ENCODE peak calls at places on chromosomes 3 and 15, in four cellular contexts. Y, B, N and Z are unnamed samples.
A peak's percentile ranks its signal among the peaks of the same experiment; 100 is the strongest.

GRCh38 chr15:59177445-59177728 is 29.3 kb upstream of the LDHAL6B start:
- DNase-seq in N (no peak), Y (no peak), B (no peak), Z (no peak)

GRCh38 chr3:22977650-22978289 is 225.4 kb upstream of the UBE2E2 start:
- DNase-seq in Y (no peak), N (no peak), B (no peak), Z (no peak)

GRCh38 chr3:17336291-17336690 is 406.1 kb downstream of the TBC1D5 start:
- DNase-seq in N (no peak), B (no peak), Y (no peak), Z (no peak)

GRCh38 chr15:94230436-94230885 is 900 bp upstream of the MCTP2 start:
- DNase-seq in Y (no peak), N (peak; percentile 28), B (no peak), Z (no peak)

GRCh38 chr15:100694381-100695012 is 92.1 kb downstream of the ASB7 start:
- DNase-seq in B (no peak), Y (no peak), N (no peak), Z (no peak)

GRCh38 chr15:43948691-43949325 is 122.0 kb downstream of the WDR76 start:
- DNase-seq in N (no peak), Y (no peak), B (no peak), Z (no peak)

GRCh38 chr3:128804017-128804816 is 75.2 kb upstream of the ACAD9 start:
- DNase-seq in B (no peak), Y (no peak), N (peak; percentile 47), Z (no peak)

GRCh38 chr3:114401346-114401745 is 107.5 kb downstream of the TIGIT start:
- DNase-seq in N (no peak), B (no peak), Y (no peak), Z (no peak)

GRCh38 chr3:124158174-124158812 is 166.4 kb upstream of the ROPN1 start:
- DNase-seq in Y (no peak), N (no peak), B (no peak), Z (no peak)

GRCh38 chr15:94083467-94083991 is 147.8 kb upstream of the MCTP2 start:
- DNase-seq in Y (no peak), N (peak; percentile 88), B (no peak), Z (no peak)

GRCh38 chr3:187719628-187720336 is 17.4 kb upstream of the RTP2 start:
- DNase-seq in Y (no peak), B (no peak), N (no peak), Z (no peak)

DNA sequence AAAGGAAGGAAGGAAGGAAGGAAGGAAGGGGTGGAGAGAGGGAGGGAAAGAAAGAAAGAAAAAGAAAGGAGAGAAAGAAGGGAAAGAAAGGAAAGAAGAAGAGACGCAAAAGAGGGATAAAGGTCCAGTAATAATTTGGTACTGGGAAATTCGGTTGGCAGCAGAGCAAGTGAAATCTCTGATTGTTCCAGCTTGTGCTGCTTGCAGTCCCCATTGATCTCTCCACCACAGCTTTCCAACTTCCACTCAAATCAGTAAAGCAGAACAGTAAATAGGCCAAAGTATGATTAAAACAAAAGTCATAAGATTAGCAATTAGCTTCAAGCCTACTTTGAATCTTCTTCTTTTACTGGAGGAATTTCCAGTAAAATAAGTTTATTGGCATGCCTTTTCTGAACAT is 357.2 kb downstream of the ROBO1 start:
- DNase-seq in B (no peak), N (no peak), Y (no peak), Z (no peak)
- H3K36me3 ChIP-seq in B (no peaks in the 10 kb centered on the region), N (no peaks in the 10 kb centered on the region), Y (no peaks in the 10 kb centered on the region), Z (no peaks in the 10 kb centered on the region)

GRCh38 chr15:50180091-50180490 is 1.9 kb upstream of the SLC27A2 start:
- DNase-seq in N (no peak), Y (no peak), B (no peak), Z (no peak)
- H3K27me3 ChIP-seq in N (peaks cover 41% of the 10 kb centered on the region), Y (peaks cover 41% of the 10 kb centered on the region), B (peaks cover 23% of the 10 kb centered on the region), Z (peaks cover 25% of the 10 kb centered on the region)

GRCh38 chr3:197877902-197878301 is 72.1 kb upstream of the RPL35A start:
- DNase-seq in N (no peak), Y (no peak), B (no peak), Z (no peak)
- H3K36me3 ChIP-seq in N (peaks cover 29% of the 10 kb centered on the region), Y (peaks cover 85% of the 10 kb centered on the region), B (peaks cover 57% of the 10 kb centered on the region), Z (peaks cover 44% of the 10 kb centered on the region)

GRCh38 chr3:169615833-169616232 is 47.7 kb downstream of the MECOM start:
- DNase-seq in B (no peak), Y (no peak), N (no peak), Z (no peak)
- H3K27me3 ChIP-seq in B (no peaks in the 10 kb centered on the region), Y (no peaks in the 10 kb centered on the region), N (peaks cover 27% of the 10 kb centered on the region), Z (no peaks in the 10 kb centered on the region)

GRCh38 chr15:77470227-77470626 is 49.5 kb downstream of the HMG20A start:
- DNase-seq in B (no peak), Y (no peak), N (no peak), Z (no peak)

GRCh38 chr15:77474310-77474986 is 53.8 kb downstream of the HMG20A start:
- DNase-seq in Y (no peak), B (no peak), N (no peak), Z (no peak)

GRCh38 chr15:77474987-77475385 is 54.3 kb downstream of the HMG20A start:
- DNase-seq in N (no peak), B (no peak), Y (no peak), Z (no peak)

GRCh38 chr15:77475898-77476297 is 55.2 kb downstream of the HMG20A start:
- DNase-seq in N (no peak), B (no peak), Y (no peak), Z (no peak)

DNA sequence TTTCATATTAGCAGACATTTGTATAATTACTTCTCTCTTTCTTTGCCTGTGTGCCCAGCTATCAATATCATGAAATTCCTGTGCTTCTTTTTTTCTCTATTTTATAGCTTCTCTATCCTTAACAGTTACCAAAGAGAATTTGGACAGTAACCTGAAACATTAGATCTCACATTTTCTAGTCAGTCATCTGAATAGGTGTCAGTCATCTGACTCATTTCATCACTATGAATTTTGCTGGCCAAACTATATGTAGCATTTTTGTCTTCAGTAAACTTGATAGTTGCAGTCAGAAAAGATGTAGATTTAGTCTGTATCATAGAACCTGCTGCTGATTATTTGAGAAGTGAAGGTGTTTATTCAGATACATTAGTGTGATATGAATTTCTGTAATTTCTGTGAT is 52.6 kb downstream of the HMG20A start:
- DNase-seq in B (no peak), N (no peak), Y (no peak), Z (no peak)
- H3K36me3 ChIP-seq in B (peaks cover 30% of the 10 kb centered on the region), N (peaks cover 29% of the 10 kb centered on the region), Y (peaks cover 89% of the 10 kb centered on the region), Z (peaks cover 98% of the 10 kb centered on the region)

GRCh38 chr3:173396191-173397041 is 1.1 kb upstream of the NLGN1 start:
- DNase-seq in N (peak; percentile 36), B (no peak), Y (no peak), Z (no peak)

GRCh38 chr3:173399001-173399400 is 1.5 kb downstream of the NLGN1 start:
- DNase-seq in N (peak; percentile 13), Y (no peak), B (no peak), Z (no peak)

GRCh38 chr3:173395412-173396181 is 1.9 kb upstream of the NLGN1 start:
- DNase-seq in B (peak; percentile 93), Y (no peak), N (peak; percentile 97), Z (peak; percentile 88)

GRCh38 chr3:173398111-173398479 is 551 bp downstream of the NLGN1 start:
- DNase-seq in N (peak; percentile 76), Y (no peak), B (no peak), Z (no peak)

DNA sequence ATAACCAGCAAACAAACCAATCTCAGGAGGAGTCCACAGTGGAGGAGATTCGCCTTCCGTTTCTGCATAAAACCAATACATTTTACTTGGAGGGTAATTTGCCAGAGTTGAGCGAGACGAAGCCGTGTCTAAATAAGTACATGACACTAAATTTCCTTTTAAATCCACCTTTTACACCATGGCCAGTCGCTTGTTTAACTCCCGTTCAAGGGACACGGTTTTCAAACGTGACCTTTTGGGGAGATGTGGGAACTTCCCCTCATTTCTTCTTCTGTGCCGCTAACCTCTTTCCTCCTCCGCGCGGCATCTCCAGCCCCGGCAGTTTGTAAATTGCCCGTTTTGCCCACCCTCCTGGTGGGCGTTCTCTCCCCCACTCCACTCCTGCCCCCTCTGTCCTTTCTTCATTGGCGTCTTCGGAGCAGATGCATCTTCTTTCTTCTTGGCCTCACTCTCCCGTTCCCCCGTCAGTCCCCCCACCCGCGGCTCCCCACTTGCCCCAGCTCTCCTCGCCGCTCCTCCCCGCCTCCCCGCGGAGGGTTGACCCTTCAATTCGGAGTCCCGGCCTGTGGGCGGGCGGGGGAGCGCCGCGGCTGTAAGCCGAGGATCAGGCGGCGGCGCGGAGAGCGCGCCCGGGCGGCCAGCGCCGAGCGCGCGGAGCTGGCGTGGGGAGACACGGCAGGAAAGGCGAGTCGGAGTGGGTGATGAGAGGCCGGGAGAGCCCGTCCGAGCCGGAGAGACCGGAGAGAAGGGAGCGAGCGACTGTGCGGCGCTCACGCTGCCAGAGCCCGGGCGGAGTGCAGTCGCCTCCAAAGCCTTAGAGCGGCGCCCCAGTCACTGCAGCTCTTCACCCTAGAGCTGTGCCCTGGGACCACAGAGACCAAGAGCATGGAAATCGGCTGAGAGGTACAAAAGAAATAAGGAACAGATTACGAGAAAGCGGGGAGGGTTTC is at the start of gene NLGN1:
- DNase-seq in Y (no peak), B (peak; percentile 83), N (peak; percentile 93), Z (peak; percentile 71)
- H3K27me3 ChIP-seq in Y (peaks cover 36% of the 10 kb centered on the region), B (peaks cover 16% of the 10 kb centered on the region), N (no peaks in the 10 kb centered on the region), Z (peaks cover 57% of the 10 kb centered on the region)